ENCODE peak calls at places on chromosomes 6 and 20, in ten cellular contexts. J is lower lobe of right lung; W is G401; Q is fibroblast of mammary gland; K is small intestine; F is cardiac muscle cell; Y is central memory CD8-positive, alpha-beta T cell; Z is LoVo; L is activated T-cell treated with anti-CD3 and anti-CD28 coated beads for 48 hours; R is anterior cingulate cortex. G is an unnamed sample.
A peak's percentile ranks its signal among the peaks of the same experiment; 100 is the strongest.

GRCh38 chr6:13273202-13273930 is 55.0 kb downstream of the TBC1D7 start:
- DNase-seq in J (no peak), W (no peak), Q (no peak), K (no peak), F (no peak), Y (no peak), Z (no peak), L (no peak), R (peak; percentile 11), G (no peak)

GRCh38 chr20:48294196-48294595 is 508.9 kb upstream of the SULF2 start:
- DNase-seq in J (no peak), W (no peak), Q (peak; percentile 87), K (no peak), F (no peak), Y (no peak), Z (no peak), L (no peak), R (no peak), G (no peak)

GRCh38 chr6:143301204-143301603 is 149.3 kb downstream of the ADAT2 start:
- DNase-seq in J (no peak), W (no peak), Q (no peak), K (no peak), F (no peak), Y (no peak), Z (no peak), L (no peak), R (no peak), G (no peak)

GRCh38 chr6:51459958-51460357 is 627.5 kb downstream of the PKHD1 start:
- DNase-seq in J (no peak), W (no peak), Q (no peak), K (no peak), F (no peak), Y (no peak), Z (no peak), L (no peak), R (no peak), G (no peak)

GRCh38 chr20:38242848-38243449 is 17.6 kb downstream of the KIAA1755 start:
- DNase-seq in J (no peak), W (no peak), Q (peak; percentile 41), K (no peak), F (no peak), Y (no peak), Z (no peak), L (peak; percentile 30), R (no peak), G (no peak)

GRCh38 chr20:22456109-22456508 is 128.3 kb downstream of the FOXA2 start:
- DNase-seq in J (no peak), W (no peak), Q (no peak), K (no peak), F (no peak), Y (no peak), Z (no peak), L (no peak), R (no peak), G (no peak)

GRCh38 chr6:110125361-110125760 is 54.1 kb downstream of the WASF1 start:
- DNase-seq in J (no peak), W (no peak), Q (no peak), K (no peak), F (no peak), Y (no peak), Z (no peak), L (no peak), R (no peak), G (no peak)

GRCh38 chr6:89776583-89777233 is 42.9 kb downstream of the MDN1 start:
- DNase-seq in J (no peak), W (no peak), Q (no peak), K (peak; percentile 17), F (no peak), Y (no peak), Z (no peak), L (no peak), R (no peak), G (no peak)

GRCh38 chr6:142899101-142899760 is 45.7 kb downstream of the HIVEP2 start:
- DNase-seq in J (no peak), W (no peak), Q (peak; percentile 69), K (no peak), F (peak; percentile 72), Y (no peak), Z (no peak), L (no peak), R (no peak), G (no peak)

GRCh38 chr20:23078994-23079364 is 7.1 kb downstream of the CD93 start:
- DNase-seq in J (no peak), W (no peak), Q (no peak), K (no peak), F (peak; percentile 32), Y (no peak), Z (no peak), L (no peak), R (no peak), G (no peak)

GRCh38 chr6:81838724-81839425 is 86.4 kb upstream of the TENT5A start:
- DNase-seq in J (no peak), W (no peak), Q (no peak), K (no peak), F (no peak), Y (no peak), Z (no peak), L (no peak), R (no peak), G (no peak)

GRCh38 chr20:47549671-47550070 is 48.0 kb downstream of the NCOA3 start:
- DNase-seq in J (no peak), W (no peak), Q (no peak), K (no peak), F (no peak), Y (no peak), Z (no peak), L (no peak), R (no peak), G (no peak)

GRCh38 chr6:28940859-28941680 is 17.3 kb upstream of the TRIM27 start:
- DNase-seq in J (peak; percentile 64), W (peak; percentile 91), Q (peak; percentile 89), K (peak; percentile 81), F (peak; percentile 78), Y (peak; percentile 89), Z (peak; percentile 82), L (peak; percentile 63), R (peak; percentile 68), G (no peak)

GRCh38 chr6:50850223-50850751 is 31.6 kb downstream of the TFAP2B start:
- DNase-seq in J (no peak), W (no peak), Q (no peak), K (no peak), F (peak; percentile 60), Y (no peak), Z (no peak), L (no peak), R (no peak), G (no peak)

GRCh38 chr6:168035661-168036616 is 38.5 kb downstream of the KIF25 start:
- DNase-seq in J (peak; percentile 44), W (no peak), Q (peak; percentile 25), K (peak; percentile 20), F (no peak), Y (no peak), Z (peak; percentile 16), L (no peak), R (no peak), G (no peak)

GRCh38 chr6:1131285-1132079 is 180.4 kb upstream of the FOXQ1 start:
- DNase-seq in J (no peak), W (no peak), Q (peak; percentile 50), K (peak; percentile 30), F (peak; percentile 30), Y (no peak), Z (no peak), L (no peak), R (no peak), G (no peak)

GRCh38 chr6:82179415-82179814 is 68.1 kb downstream of the IBTK start:
- DNase-seq in J (no peak), W (no peak), Q (peak; percentile 39), K (peak; percentile 62), F (no peak), Y (no peak), Z (no peak), L (no peak), R (no peak), G (no peak)

GRCh38 chr6:21115111-21115510 is 478.4 kb upstream of the SOX4 start:
- DNase-seq in J (no peak), W (peak; percentile 65), Q (peak; percentile 42), K (no peak), F (no peak), Y (no peak), Z (no peak), L (no peak), R (no peak), G (no peak)

GRCh38 chr20:10857362-10858070 is 183.7 kb upstream of the JAG1 start:
- DNase-seq in J (no peak), W (no peak), Q (peak; percentile 88), K (peak; percentile 98), F (no peak), Y (no peak), Z (peak; percentile 40), L (no peak), R (peak; percentile 7), G (no peak)

GRCh38 chr6:101666256-101666655 is 272.7 kb downstream of the GRIK2 start:
- DNase-seq in J (no peak), W (no peak), Q (peak; percentile 67), K (no peak), F (no peak), Y (no peak), Z (no peak), L (no peak), R (no peak), G (no peak)

GRCh38 chr6:155121699-155122098 is 126.6 kb downstream of the TIAM2 start:
- DNase-seq in J (no peak), W (peak; percentile 79), Q (no peak), K (no peak), F (peak; percentile 18), Y (no peak), Z (no peak), L (no peak), R (peak; percentile 4), G (no peak)

GRCh38 chr20:63957690-63958441 is 1.6 kb upstream of the UCKL1 start:
- DNase-seq in J (no peak), W (no peak), Q (peak; percentile 65), K (peak; percentile 92), F (no peak), Y (no peak), Z (peak; percentile 56), L (no peak), R (no peak), G (no peak)

GRCh38 chr6:52328721-52329120 is 33.2 kb upstream of the PAQR8 start:
- DNase-seq in J (no peak), W (no peak), Q (no peak), K (peak; percentile 37), F (no peak), Y (no peak), Z (no peak), L (no peak), R (no peak), G (no peak)

GRCh38 chr6:4157506-4157905 is 22.1 kb upstream of the ECI2 start:
- DNase-seq in J (no peak), W (no peak), Q (no peak), K (no peak), F (no peak), Y (no peak), Z (no peak), L (no peak), R (no peak), G (no peak)

GRCh38 chr6:150334790-150335783 is 33.7 kb upstream of the IYD start:
- DNase-seq in J (no peak), W (peak; percentile 72), Q (peak; percentile 85), K (peak; percentile 63), F (peak; percentile 62), Y (peak; percentile 22), Z (peak; percentile 57), L (no peak), R (no peak), G (no peak)

GRCh38 chr6:64104051-64104450 is 468.4 kb downstream of the PHF3 start:
- DNase-seq in J (no peak), W (no peak), Q (no peak), K (no peak), F (no peak), Y (no peak), Z (no peak), L (no peak), R (no peak), G (no peak)

GRCh38 chr20:32155017-32155965 is 45.8 kb downstream of the TM9SF4 start:
- DNase-seq in J (peak; percentile 91), W (peak; percentile 16), Q (peak; percentile 90), K (peak; percentile 51), F (peak; percentile 74), Y (no peak), Z (no peak), L (no peak), R (peak; percentile 56), G (no peak)

GRCh38 chr6:33745558-33745957 is 1.1 kb downstream of the IP6K3 start:
- DNase-seq in J (no peak), W (no peak), Q (peak; percentile 12), K (no peak), F (no peak), Y (no peak), Z (no peak), L (no peak), R (no peak), G (no peak)

G was measured in stimulated activated CD8-positive, alpha-beta memory T cell treated with anti-CD3 and anti-CD28 coated beads, Interleukin-4, amount 100 ng/mL, for 1 hour.